ENCODE peak calls at places on chromosomes 2 and 18, in four cellular contexts. Q, K, O and M are unnamed samples. For H3K4me1, the result is how much of the 10 kb centered on the place peaks cover.

GRCh38 chr18:36376361-36376760 is 78.8 kb downstream of the FHOD3 start:
- DNase-seq in K (no peak), Q (no peak), O (no peak), M (no peak)

GRCh38 chr2:239744706-239745340 is 280.3 kb downstream of the NDUFA10 start:
- DNase-seq in O (no peak), Q (no peak), K (no peak), M (no peak)

GRCh38 chr2:68741805-68742306 is 7.2 kb downstream of the ARHGAP25 start:
- DNase-seq in O (no peak), K (peak), Q (no peak), M (no peak)

GRCh38 chr2:176087330-176088047 is 3.7 kb upstream of the EVX2 start:
- DNase-seq in K (no peak), O (no peak), Q (no peak), M (no peak)

GRCh38 chr2:182618672-182619079 is 97.4 kb upstream of the DNAJC10 start:
- DNase-seq in K (no peak), Q (no peak), O (no peak), M (no peak)

GRCh38 chr2:5946210-5947118 is 254.3 kb downstream of the SOX11 start:
- DNase-seq in Q (no peak), O (no peak), K (no peak), M (no peak)

GRCh38 chr2:105718846-105719432 is 25.8 kb upstream of the NCK2 start:
- DNase-seq in K (no peak), Q (no peak), O (no peak), M (no peak)

GRCh38 chr2:151315381-151315903 is 26.0 kb upstream of the NMI start:
- DNase-seq in O (no peak), Q (no peak), K (no peak), M (no peak)

GRCh38 chr2:118859157-118859770 is 11.8 kb upstream of the EN1 start:
- DNase-seq in Q (no peak), O (no peak), K (peak), M (no peak)

GRCh38 chr2:11482473-11483031 is 16.6 kb upstream of the E2F6 start:
- DNase-seq in K (peak), O (no peak), Q (no peak), M (no peak)

GRCh38 chr2:66840321-66841014 is 405.5 kb downstream of the MEIS1 start:
- DNase-seq in K (no peak), Q (no peak), O (no peak), M (no peak)

GRCh38 chr2:18536100-18536499 is 24.4 kb downstream of the RDH14 start:
- DNase-seq in K (no peak), Q (no peak), O (no peak), M (no peak)

GRCh38 chr18:78106946-78107345 is 857.3 kb downstream of the GALR1 start:
- DNase-seq in K (no peak), Q (no peak), O (no peak), M (no peak)

GRCh38 chr2:239959059-239959971 is 65.8 kb downstream of the NDUFA10 start:
- DNase-seq in K (no peak), O (no peak), Q (no peak), M (no peak)

GRCh38 chr2:69608109-69608508 is 35.4 kb downstream of the AAK1 start:
- DNase-seq in O (no peak), K (no peak), Q (no peak), M (no peak)

GRCh38 chr2:144015036-144015435 is 504.9 kb downstream of the ZEB2 start:
- DNase-seq in O (no peak), K (no peak), Q (no peak), M (no peak)

GRCh38 chr2:213235741-213236140 is 48.5 kb upstream of the SPAG16 start:
- DNase-seq in K (no peak), Q (no peak), O (no peak), M (no peak)

GRCh38 chr2:213238753-213239591 is 45.3 kb upstream of the SPAG16 start:
- DNase-seq in O (no peak), K (no peak), Q (no peak), M (no peak)

GRCh38 chr2:213234641-213235040 is 49.6 kb upstream of the SPAG16 start:
- DNase-seq in K (no peak), Q (no peak), O (no peak), M (no peak)

GRCh38 chr2:213237787-213238186 is 46.5 kb upstream of the SPAG16 start:
- DNase-seq in Q (no peak), O (no peak), K (no peak), M (no peak)

DNA sequence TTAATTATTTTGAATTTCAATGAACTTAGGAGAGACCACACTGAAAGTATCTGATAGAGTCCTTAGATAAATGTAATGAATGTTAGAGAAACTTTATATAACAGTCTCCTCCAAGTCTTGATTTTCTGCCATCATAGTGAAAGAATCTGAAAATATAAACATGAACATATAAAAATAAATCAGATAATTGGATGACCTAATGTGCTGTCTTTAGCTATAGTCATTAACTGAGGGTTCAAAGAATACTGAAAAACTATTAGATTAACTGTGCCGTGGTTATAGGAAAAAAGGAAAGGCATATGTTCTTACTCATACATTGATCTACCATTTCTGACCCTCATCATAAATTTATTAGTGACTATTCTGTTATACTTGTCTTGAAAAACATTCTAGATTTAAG is 47.0 kb upstream of the SPAG16 start:
- DNase-seq in O (no peak), K (no peak), Q (no peak), M (no peak)
- H3K4me1 ChIP-seq in O (under half), K (under half), Q (under half), M (under half)

GRCh38 chr18:77054606-77055428 is 77.8 kb downstream of the MBP start:
- DNase-seq in O (peak), Q (peak), K (no peak), M (peak)
- TF ChIP-seq CTCF in O (peak), Q (peak), K (peak), M (peak)

DNA sequence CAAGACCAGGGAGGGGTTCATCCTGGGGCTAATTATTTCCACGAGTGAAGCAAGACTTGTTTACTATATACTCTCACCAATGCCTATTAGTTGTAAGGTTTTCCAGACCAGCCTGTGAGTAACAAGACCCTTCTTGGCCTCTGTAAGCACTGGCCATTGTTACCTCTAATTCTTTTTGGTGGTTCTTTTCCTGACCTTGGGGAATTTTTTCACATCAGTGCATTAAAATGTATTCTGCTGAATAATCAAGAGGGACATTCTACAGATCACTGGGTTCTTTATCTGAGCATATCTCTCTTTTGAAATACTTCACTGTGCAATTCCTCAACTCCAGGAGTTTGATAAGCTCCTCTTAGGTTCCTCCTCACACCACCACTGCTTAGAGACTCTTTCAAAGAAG is 909.9 kb upstream of the ACVR2A start:
- DNase-seq in O (no peak), K (no peak), Q (no peak), M (no peak)
- TF ChIP-seq POLR2A in O (no peak), K (no peak), Q (no peak), M (no peak)

GRCh38 chr2:121476714-121477113 is 54.0 kb upstream of the RNU4ATAC start:
- DNase-seq in Q (no peak), K (no peak), O (no peak), M (no peak)
- H3K4me1 ChIP-seq in Q (under half), K (under half), O (under half), M (under half)